ENCODE peak calls at places on chromosomes 16 and 17, in eight cellular contexts. D is fibroblast of villous mesenchyme, E is OCI-LY7, R is stomach, H is MG63, Y is uterus, T is kidney epithelial cell, F is IMR-90. G is an unnamed sample.

GRCh38 chr17:75238684-75239191 is 22.7 kb downstream of the GGA3 start:
- DNase-seq in D (peak), E (peak), R (peak), H (peak), Y (peak), T (peak), F (peak), G (peak)

GRCh38 chr16:55370762-55371482 is 46.9 kb downstream of the IRX6 start:
- DNase-seq in D (peak), E (no peak), R (peak), H (peak), Y (no peak), T (peak), F (peak), G (no peak)

GRCh38 chr17:604719-605118 is 109.9 kb downstream of the VPS53 start:
- DNase-seq in D (peak), E (no peak), R (no peak), H (no peak), Y (no peak), T (no peak), F (peak), G (no peak)

GRCh38 chr17:10197721-10198508 is 491 bp downstream of the GAS7 start:
- DNase-seq in D (no peak), E (no peak), R (no peak), H (no peak), Y (no peak), T (no peak), F (no peak), G (no peak)

GRCh38 chr17:50051606-50052005 is 4.3 kb upstream of the ITGA3 start:
- DNase-seq in D (no peak), E (no peak), R (no peak), H (peak), Y (no peak), T (no peak), F (no peak), G (no peak)

GRCh38 chr17:40112191-40112590 is 9.6 kb upstream of the MSL1 start:
- DNase-seq in D (no peak), E (no peak), R (no peak), H (no peak), Y (no peak), T (no peak), F (no peak), G (no peak)

GRCh38 chr16:53216798-53217197 is 162.0 kb downstream of the CHD9 start:
- DNase-seq in D (no peak), E (no peak), R (no peak), H (no peak), Y (no peak), T (no peak), F (no peak), G (no peak)

GRCh38 chr17:17354560-17355357 is 51.6 kb downstream of the NT5M start:
- DNase-seq in D (peak), E (peak), R (peak), H (peak), Y (peak), T (no peak), F (peak), G (peak)

GRCh38 chr16:28935924-28936783 is 4.4 kb downstream of the CD19 start:
- DNase-seq in D (peak), E (peak), R (peak), H (peak), Y (peak), T (no peak), F (peak), G (no peak)

GRCh38 chr17:73875346-73875745 is 231.1 kb upstream of the SDK2 start:
- DNase-seq in D (no peak), E (no peak), R (no peak), H (no peak), Y (no peak), T (no peak), F (no peak), G (no peak)

GRCh38 chr16:87789437-87790277 is 23.9 kb upstream of the KLHDC4 start:
- DNase-seq in D (peak), E (no peak), R (peak), H (peak), Y (no peak), T (peak), F (peak), G (no peak)

GRCh38 chr16:69520800-69521602 is 44.8 kb upstream of the NFAT5 start:
- DNase-seq in D (peak), E (no peak), R (no peak), H (no peak), Y (no peak), T (no peak), F (no peak), G (no peak)

GRCh38 chr16:67177743-67178699 is 5.7 kb downstream of the MATCAP1 start:
- DNase-seq in D (peak), E (peak), R (peak), H (no peak), Y (no peak), T (no peak), F (peak), G (no peak)

GRCh38 chr17:16986391-16986790 is 14.5 kb upstream of the TNFRSF13B start:
- DNase-seq in D (peak), E (no peak), R (no peak), H (no peak), Y (no peak), T (no peak), F (peak), G (no peak)

GRCh38 chr17:50471009-50471905 is 2.6 kb upstream of the CHAD start:
- DNase-seq in D (no peak), E (no peak), R (no peak), H (no peak), Y (no peak), T (no peak), F (no peak), G (no peak)

GRCh38 chr17:78748730-78749317 is 33.2 kb downstream of the CYTH1 start:
- DNase-seq in D (peak), E (peak), R (peak), H (no peak), Y (peak), T (no peak), F (peak), G (no peak)

GRCh38 chr16:47873434-47873833 is 282.4 kb downstream of the ABCC12 start:
- DNase-seq in D (no peak), E (peak), R (no peak), H (no peak), Y (no peak), T (no peak), F (no peak), G (no peak)

GRCh38 chr16:27441998-27442397 is 40.0 kb downstream of the IL21R start:
- DNase-seq in D (no peak), E (no peak), R (no peak), H (no peak), Y (no peak), T (no peak), F (no peak), G (no peak)

GRCh38 chr17:76881966-76882365 is 13.8 kb downstream of the MGAT5B start:
- DNase-seq in D (no peak), E (no peak), R (no peak), H (no peak), Y (no peak), T (no peak), F (no peak), G (no peak)

GRCh38 chr16:51440096-51440495 is 289.0 kb upstream of the SALL1 start:
- DNase-seq in D (no peak), E (no peak), R (no peak), H (no peak), Y (no peak), T (no peak), F (no peak), G (no peak)

GRCh38 chr16:3008749-3009088 is 4.0 kb upstream of the CLDN9 start:
- DNase-seq in D (no peak), E (no peak), R (no peak), H (no peak), Y (no peak), T (no peak), F (no peak), G (no peak)

GRCh38 chr16:28597692-28598261 is 927 bp upstream of the SULT1A2 start:
- DNase-seq in D (no peak), E (peak), R (no peak), H (no peak), Y (no peak), T (no peak), F (no peak), G (no peak)

GRCh38 chr17:39352986-39353385 is 48.4 kb downstream of the FBXL20 start:
- DNase-seq in D (peak), E (no peak), R (no peak), H (no peak), Y (no peak), T (no peak), F (no peak), G (no peak)

GRCh38 chr16:58020628-58021521 is 4.7 kb upstream of the MMP15 start:
- DNase-seq in D (peak), E (peak), R (peak), H (peak), Y (peak), T (no peak), F (peak), G (no peak)

GRCh38 chr16:14303654-14304394 is 232.7 kb downstream of the MRTFB start:
- DNase-seq in D (peak), E (peak), R (no peak), H (peak), Y (peak), T (no peak), F (no peak), G (no peak)
- H3K4me3 ChIP-seq in D (peak), E (peak), R (peak), H (peak), Y (peak), T (peak), F (peak), G (peak)

GRCh38 chr17:61249649-61250301 is 149.9 kb upstream of the TBX2 start:
- DNase-seq in D (peak), E (no peak), R (no peak), H (no peak), Y (no peak), T (no peak), F (no peak), G (no peak)

GRCh38 chr17:61253293-61253801 is 146.3 kb upstream of the TBX2 start:
- DNase-seq in D (peak), E (no peak), R (no peak), H (no peak), Y (peak), T (no peak), F (no peak), G (no peak)

GRCh38 chr17:61251939-61252865 is 147.4 kb upstream of the TBX2 start:
- DNase-seq in D (peak), E (no peak), R (peak), H (peak), Y (peak), T (no peak), F (peak), G (no peak)

GRCh38 chr17:61248399-61248798 is 151.2 kb upstream of the TBX2 start:
- DNase-seq in D (peak), E (no peak), R (peak), H (no peak), Y (no peak), T (no peak), F (peak), G (no peak)

GRCh38 chr17:61250335-61250890 is 149.2 kb upstream of the TBX2 start:
- DNase-seq in D (peak), E (no peak), R (no peak), H (no peak), Y (no peak), T (no peak), F (peak), G (no peak)
- H3K4me3 ChIP-seq in D (peak), E (no peak), R (no peak), H (no peak), Y (no peak), T (no peak), F (peak), G (no peak)

GRCh38 chr17:48972749-48973097 is 4.3 kb upstream of the GIP start:
- DNase-seq in D (no peak), E (no peak), R (no peak), H (no peak), Y (no peak), T (no peak), F (no peak), G (no peak)
- H3K4me3 ChIP-seq in D (no peak), E (no peak), R (no peak), H (no peak), Y (no peak), T (no peak), F (no peak), G (peak)

GRCh38 chr16:1345087-1345486 is 6.6 kb downstream of the TSR3 start:
- DNase-seq in D (no peak), E (no peak), R (no peak), H (no peak), Y (no peak), T (no peak), F (no peak), G (no peak)

GRCh38 chr16:1341495-1342388 is 8.3 kb downstream of the BAIAP3 start:
- DNase-seq in D (no peak), E (no peak), R (no peak), H (no peak), Y (no peak), T (no peak), F (no peak), G (no peak)

GRCh38 chr16:1342526-1343427 is 8.9 kb downstream of the TSR3 start:
- DNase-seq in D (peak), E (peak), R (peak), H (peak), Y (peak), T (peak), F (peak), G (peak)

GRCh38 chr16:1344499-1344898 is 7.2 kb downstream of the TSR3 start:
- DNase-seq in D (no peak), E (no peak), R (no peak), H (no peak), Y (no peak), T (no peak), F (no peak), G (no peak)

GRCh38 chr16:1343428-1344242 is 8.0 kb downstream of the TSR3 start:
- DNase-seq in D (no peak), E (no peak), R (no peak), H (no peak), Y (no peak), T (no peak), F (no peak), G (no peak)
- H3K4me3 ChIP-seq in D (peak), E (no peak), R (peak), H (no peak), Y (no peak), T (peak), F (no peak), G (peak)

GRCh38 chr17:62616993-62617893 is 10.2 kb upstream of the MRC2 start:
- DNase-seq in D (peak), E (no peak), R (no peak), H (no peak), Y (no peak), T (no peak), F (peak), G (no peak)

GRCh38 chr17:62611767-62612166 is 15.7 kb upstream of the MRC2 start:
- DNase-seq in D (no peak), E (no peak), R (no peak), H (no peak), Y (no peak), T (no peak), F (no peak), G (no peak)

GRCh38 chr17:62615503-62615902 is 12.0 kb upstream of the MRC2 start:
- DNase-seq in D (no peak), E (no peak), R (no peak), H (no peak), Y (no peak), T (no peak), F (no peak), G (no peak)

GRCh38 chr17:62611308-62611707 is 16.2 kb upstream of the MRC2 start:
- DNase-seq in D (no peak), E (no peak), R (no peak), H (no peak), Y (no peak), T (no peak), F (no peak), G (no peak)

DNA sequence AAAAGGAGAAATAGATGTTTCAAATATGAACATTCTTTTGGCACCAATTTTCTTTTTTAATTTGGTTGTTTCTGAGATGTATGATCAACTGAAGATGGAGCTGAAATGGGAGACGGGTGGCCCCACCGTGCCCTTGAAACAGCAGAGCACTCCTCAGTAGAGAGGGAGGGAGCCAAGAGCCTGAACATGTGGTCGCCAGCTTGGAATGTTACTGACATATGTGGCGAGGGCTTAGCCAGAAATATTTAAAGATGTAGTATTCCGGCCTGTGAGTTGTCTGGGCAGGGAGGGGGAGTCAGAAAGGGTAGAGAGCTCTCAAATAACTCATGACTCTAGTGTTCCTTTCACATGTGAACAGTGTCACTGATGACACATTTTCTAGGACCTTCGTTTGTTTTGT is 13.3 kb upstream of the MRC2 start:
- DNase-seq in D (peak), E (no peak), R (no peak), H (peak), Y (no peak), T (no peak), F (peak), G (no peak)
- H3K4me3 ChIP-seq in D (no peak), E (no peak), R (no peak), H (no peak), Y (no peak), T (no peak), F (no peak), G (no peak)

GRCh38 chr17:35748323-35748960 is 4.6 kb downstream of the GAS2L2 start:
- DNase-seq in D (no peak), E (no peak), R (peak), H (peak), Y (no peak), T (no peak), F (no peak), G (no peak)

GRCh38 chr17:35752471-35752870 is 568 bp downstream of the GAS2L2 start:
- DNase-seq in D (no peak), E (no peak), R (peak), H (no peak), Y (no peak), T (no peak), F (no peak), G (no peak)

GRCh38 chr17:35749560-35750412 is 3.3 kb downstream of the GAS2L2 start:
- DNase-seq in D (peak), E (no peak), R (peak), H (peak), Y (no peak), T (no peak), F (peak), G (no peak)

GRCh38 chr17:35748979-35749378 is 4.1 kb downstream of the GAS2L2 start:
- DNase-seq in D (no peak), E (no peak), R (no peak), H (no peak), Y (no peak), T (no peak), F (no peak), G (no peak)

DNA sequence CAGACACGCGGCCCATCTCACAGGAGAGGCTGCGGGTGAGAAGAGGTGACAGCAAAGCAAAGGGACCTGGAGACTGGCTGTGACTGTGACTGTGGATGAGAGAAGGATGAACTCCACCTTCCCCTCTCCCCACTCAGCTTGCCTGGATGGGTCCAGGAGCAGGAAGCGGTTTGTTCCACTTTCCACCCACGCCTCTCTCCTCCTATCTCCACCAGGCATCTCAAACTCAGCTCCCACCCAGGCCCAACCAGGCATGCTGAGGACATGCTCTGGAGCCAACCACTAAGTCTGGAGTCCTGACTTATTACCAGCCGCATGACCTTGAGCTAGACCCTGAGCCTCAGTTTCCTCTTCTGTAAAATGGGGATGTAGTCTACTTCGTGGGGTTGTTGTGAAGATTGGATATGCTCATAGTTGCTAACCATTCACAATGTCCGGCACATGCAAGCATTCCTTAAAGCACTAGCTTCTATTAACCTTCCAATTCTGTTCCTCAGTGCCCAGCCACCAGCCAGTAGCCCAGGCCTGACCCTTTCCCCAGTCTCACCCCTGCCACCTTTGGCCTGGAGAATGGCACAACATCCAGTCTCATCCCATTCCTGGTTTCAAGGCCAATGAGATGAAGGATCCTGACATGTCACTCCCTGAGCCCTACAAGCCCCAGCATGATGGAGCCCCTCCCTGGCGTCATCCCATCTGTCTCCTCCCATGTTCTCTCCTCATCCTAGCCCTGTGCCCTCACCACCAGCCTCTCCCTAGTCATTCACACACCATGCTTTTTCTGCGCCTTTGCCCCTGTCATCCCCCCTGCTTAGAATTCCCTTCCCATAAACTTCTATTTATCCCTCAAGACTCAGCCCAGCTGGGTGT is 2.3 kb downstream of the GAS2L2 start:
- DNase-seq in D (no peak), E (no peak), R (no peak), H (no peak), Y (no peak), T (no peak), F (no peak), G (no peak)
- H3K4me3 ChIP-seq in D (no peak), E (no peak), R (no peak), H (no peak), Y (no peak), T (no peak), F (no peak), G (no peak)

GRCh38 chr17:71338396-71338795 is 782.4 kb upstream of the SOX9 start:
- DNase-seq in D (peak), E (no peak), R (no peak), H (no peak), Y (no peak), T (no peak), F (peak), G (no peak)
- H3K4me3 ChIP-seq in D (peak), E (no peak), R (no peak), H (peak), Y (no peak), T (no peak), F (peak), G (peak)

DNA sequence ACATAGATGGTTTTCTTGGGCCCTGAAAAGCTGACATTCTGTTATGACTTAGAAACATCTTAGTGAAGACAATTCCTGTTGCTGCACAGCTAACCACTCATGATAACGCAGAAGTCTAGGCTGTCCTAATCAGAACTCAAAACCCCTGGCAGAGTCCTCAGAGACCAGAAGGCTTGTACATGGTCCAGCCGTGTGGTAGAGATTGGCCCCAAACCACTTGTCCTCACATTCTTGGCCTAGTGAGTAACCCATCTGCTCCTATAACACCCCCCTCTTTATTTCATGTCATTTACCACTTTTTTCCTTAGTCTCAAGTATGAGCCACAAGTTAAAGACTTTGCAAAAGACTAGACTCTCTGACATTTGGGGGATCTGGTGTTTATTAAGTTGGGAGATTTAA is 116.5 kb upstream of the ADAMTS18 start:
- DNase-seq in D (no peak), E (no peak), R (no peak), H (no peak), Y (no peak), T (no peak), F (no peak), G (no peak)
- H3K4me3 ChIP-seq in D (no peak), E (no peak), R (no peak), H (no peak), Y (no peak), T (no peak), F (no peak), G (no peak)

GRCh38 chr17:21376585-21376834 is 353 bp downstream of the KCNJ12 start:
- DNase-seq in D (no peak), E (no peak), R (no peak), H (peak), Y (no peak), T (no peak), F (no peak), G (no peak)

GRCh38 chr17:21379080-21379711 is 3.0 kb downstream of the KCNJ12 start:
- DNase-seq in D (no peak), E (no peak), R (peak), H (no peak), Y (no peak), T (no peak), F (no peak), G (no peak)

GRCh38 chr17:21376835-21377690 is 906 bp downstream of the KCNJ12 start:
- DNase-seq in D (peak), E (no peak), R (peak), H (peak), Y (no peak), T (no peak), F (peak), G (no peak)

GRCh38 chr17:21378553-21378952 is 2.4 kb downstream of the KCNJ12 start:
- DNase-seq in D (no peak), E (no peak), R (no peak), H (no peak), Y (no peak), T (no peak), F (no peak), G (no peak)

GRCh38 chr17:21377821-21378396 is 1.8 kb downstream of the KCNJ12 start:
- DNase-seq in D (no peak), E (no peak), R (no peak), H (no peak), Y (no peak), T (no peak), F (no peak), G (no peak)
- H3K4me3 ChIP-seq in D (no peak), E (no peak), R (peak), H (peak), Y (peak), T (no peak), F (no peak), G (no peak)

G was measured in Panc1.